ENCODE peak calls at places on chromosomes 5 and 9, in eight cellular contexts. L, P, M, Q, V, Z, D and W are unnamed samples.

GRCh38 chr5:147559725-147560124 is 49.9 kb upstream of the DPYSL3 start:
- DNase-seq in P (no peak), Z (no peak), Q (no peak), M (no peak), L (no peak), V (no peak), D (no peak), W (no peak)

GRCh38 chr9:32431940-32432555 is 47.6 kb downstream of the ACO1 start:
- DNase-seq in L (peak), Z (peak), D (peak), P (no peak), V (peak), M (peak), Q (peak), W (peak)

GRCh38 chr5:17180957-17181723 is 36.3 kb upstream of the BASP1 start:
- DNase-seq in L (peak), Z (peak), P (no peak), D (no peak), V (no peak), M (peak), Q (no peak), W (no peak)

GRCh38 chr5:44332360-44332971 is 56.8 kb downstream of the FGF10 start:
- DNase-seq in P (no peak), M (peak), L (peak), Z (peak), Q (no peak), V (no peak), D (no peak), W (no peak)

GRCh38 chr9:28267351-28267750 is 694.1 kb upstream of the C9orf72 start:
- DNase-seq in V (no peak), D (no peak), L (no peak), M (no peak), P (no peak), Z (no peak), Q (no peak), W (no peak)

GRCh38 chr5:177303925-177304391 is 359 bp downstream of the PRELID1 start:
- DNase-seq in L (no peak), Z (no peak), M (no peak), V (no peak), Q (no peak), P (no peak), D (no peak), W (no peak)

GRCh38 chr5:58056546-58056945 is 403.3 kb downstream of the PLK2 start:
- DNase-seq in M (peak), V (no peak), L (peak), Q (no peak), Z (peak), D (no peak), P (no peak), W (no peak)

GRCh38 chr5:28807230-28807629 is 1768.8 kb upstream of the CDH9 start:
- DNase-seq in M (peak), L (peak), Z (no peak), Q (no peak), D (no peak), V (no peak), P (no peak), W (no peak)

GRCh38 chr5:73215891-73216610 is 43.1 kb downstream of the TMEM174 start:
- DNase-seq in V (peak), M (peak), P (peak), L (peak), D (peak), Q (peak), Z (peak), W (no peak)

GRCh38 chr5:87951661-87952060 is 317.0 kb downstream of the TMEM161B start:
- DNase-seq in L (no peak), M (no peak), V (no peak), Z (no peak), Q (no peak), P (no peak), D (no peak), W (no peak)

GRCh38 chr9:123637596-123637939 is 281.6 kb downstream of the CRB2 start:
- DNase-seq in Q (no peak), L (peak), M (no peak), V (no peak), Z (peak), P (no peak), D (no peak), W (no peak)

GRCh38 chr9:130893250-130894101 is 3.1 kb downstream of the QRFP start:
- DNase-seq in V (no peak), D (peak), Z (no peak), L (no peak), Q (peak), M (no peak), P (no peak), W (peak)

GRCh38 chr5:37657046-37657445 is 182.8 kb downstream of the GDNF start:
- DNase-seq in P (no peak), D (no peak), Z (no peak), L (no peak), M (no peak), V (no peak), Q (no peak), W (no peak)

GRCh38 chr9:128805661-128806060 is 12.6 kb upstream of the ENDOG start:
- DNase-seq in V (no peak), L (no peak), Z (no peak), Q (no peak), D (no peak), M (no peak), P (no peak), W (no peak)

GRCh38 chr5:68440255-68440654 is 224.7 kb downstream of the PIK3R1 start:
- DNase-seq in D (no peak), M (no peak), V (no peak), Z (no peak), Q (no peak), P (no peak), L (no peak), W (no peak)

GRCh38 chr9:22084336-22085035 is 75.4 kb upstream of the CDKN2B start:
- DNase-seq in Q (no peak), M (peak), D (no peak), L (peak), Z (peak), V (no peak), P (no peak), W (no peak)

DNA sequence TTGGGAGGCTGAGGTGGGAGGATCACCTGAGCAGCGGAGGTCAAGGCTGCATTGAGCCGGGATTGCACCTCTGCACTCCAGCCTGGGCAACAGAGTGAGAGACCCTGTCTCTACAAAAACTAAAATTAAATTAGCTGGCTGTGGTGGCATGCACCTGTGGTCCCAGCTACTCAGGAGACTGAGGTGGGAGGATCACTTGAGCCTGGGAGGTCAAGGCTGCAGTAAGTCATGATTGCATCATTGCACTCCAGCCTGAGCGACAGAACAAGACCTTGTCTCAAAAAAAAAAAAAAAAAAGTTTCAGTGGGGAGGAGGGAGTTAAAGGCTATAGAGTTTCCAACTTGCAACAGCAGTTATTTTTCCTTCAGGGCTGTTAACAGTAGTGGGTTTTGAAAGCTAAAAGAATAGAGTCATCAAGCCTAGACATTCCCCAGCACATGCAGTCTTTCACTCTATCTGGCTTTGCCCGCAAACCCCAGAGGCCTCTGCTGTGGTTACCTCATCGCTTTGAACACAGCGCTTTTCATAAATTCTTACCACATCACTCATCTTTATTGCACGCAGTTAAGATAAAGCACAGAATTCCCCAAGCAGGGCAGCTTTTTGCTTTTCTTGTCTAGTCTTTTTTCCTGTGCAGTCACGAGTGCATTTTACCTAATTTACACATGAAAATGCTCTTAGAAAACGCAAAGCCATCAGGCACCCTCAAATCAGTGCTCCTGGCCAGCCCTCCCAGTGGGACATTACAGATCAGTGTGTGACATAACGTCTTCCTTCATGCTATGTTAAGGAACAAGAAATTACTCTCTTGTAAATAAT is 8.7 kb upstream of the SLC2A8 start:
- DNase-seq in D (peak), M (peak), Z (peak), P (no peak), V (peak), L (peak), Q (peak), W (no peak)
- H3K27ac ChIP-seq in D (no peak), M (no peak), Z (peak), P (peak), V (no peak), L (peak), Q (peak), W (peak)

GRCh38 chr5:149130932-149131273 is 10.4 kb upstream of the ABLIM3 start:
- DNase-seq in Z (no peak), L (no peak), M (no peak), P (no peak), Q (no peak), D (no peak), V (no peak), W (no peak)

GRCh38 chr5:149129181-149129580 is 12.1 kb upstream of the ABLIM3 start:
- DNase-seq in Z (peak), V (no peak), M (peak), Q (no peak), P (no peak), L (no peak), D (no peak), W (no peak)

GRCh38 chr5:149132474-149132873 is 8.8 kb upstream of the ABLIM3 start:
- DNase-seq in P (no peak), V (no peak), Q (no peak), D (no peak), M (no peak), Z (peak), L (no peak), W (no peak)

GRCh38 chr5:149128023-149128875 is 13.0 kb upstream of the ABLIM3 start:
- DNase-seq in L (peak), D (peak), P (no peak), Q (no peak), M (no peak), V (no peak), Z (peak), W (peak)

GRCh38 chr5:149130121-149130931 is 11.0 kb upstream of the ABLIM3 start:
- DNase-seq in P (no peak), V (no peak), M (peak), Z (peak), D (no peak), Q (no peak), L (no peak), W (no peak)
- H3K27ac ChIP-seq in P (no peak), V (no peak), M (no peak), Z (no peak), D (peak), Q (no peak), L (no peak), W (no peak)

GRCh38 chr9:136717399-136717798 is 5.0 kb downstream of the DIPK1B start:
- DNase-seq in D (no peak), Z (no peak), L (no peak), V (no peak), P (no peak), M (no peak), Q (no peak), W (no peak)

GRCh38 chr9:136720251-136720886 is 8.0 kb downstream of the DIPK1B start:
- DNase-seq in V (no peak), D (peak), Z (no peak), M (no peak), L (no peak), P (no peak), Q (no peak), W (no peak)

GRCh38 chr9:136720887-136721338 is 8.5 kb downstream of the DIPK1B start:
- DNase-seq in Q (no peak), V (no peak), P (no peak), L (no peak), D (no peak), M (no peak), Z (no peak), W (no peak)

GRCh38 chr9:136718463-136719211 is 6.3 kb downstream of the DIPK1B start:
- DNase-seq in L (no peak), D (no peak), P (no peak), M (no peak), Q (no peak), Z (no peak), V (no peak), W (no peak)

DNA sequence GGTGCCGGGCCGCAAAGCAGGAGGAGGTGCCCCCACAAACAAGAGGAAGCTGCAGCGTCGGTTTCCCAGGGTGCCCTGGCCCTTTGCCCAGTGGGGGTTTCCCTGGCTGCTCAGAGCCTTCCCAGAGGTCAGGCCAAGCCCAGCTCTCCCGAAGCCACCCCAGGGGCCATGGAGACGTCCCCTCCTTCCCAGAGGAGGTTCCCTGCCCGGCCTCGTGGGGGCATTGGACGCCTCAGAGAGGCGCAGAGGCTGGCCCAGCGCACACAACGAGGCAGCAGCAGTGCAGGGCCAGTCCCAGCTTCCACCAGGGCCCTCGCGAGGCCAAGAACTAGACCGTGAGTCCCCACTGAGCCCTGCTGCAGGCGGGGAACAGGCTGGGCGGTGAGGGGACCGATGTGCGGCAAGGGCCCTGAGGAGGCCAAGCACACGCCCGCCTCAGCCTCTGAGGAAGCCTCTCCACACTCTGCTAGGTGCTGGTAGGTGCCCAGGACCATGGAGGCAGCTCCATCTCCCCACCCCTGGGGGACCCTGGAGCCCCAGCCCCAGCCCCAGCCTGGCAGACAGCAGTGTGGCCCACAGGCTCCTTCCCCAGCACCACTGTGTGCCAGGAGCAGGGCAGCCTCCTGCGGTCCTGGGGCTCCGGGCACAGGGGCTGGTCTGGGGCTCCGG is 7.0 kb downstream of the DIPK1B start:
- DNase-seq in Z (no peak), V (no peak), D (no peak), L (no peak), Q (no peak), P (no peak), M (no peak), W (no peak)
- H3K27ac ChIP-seq in Z (no peak), V (no peak), D (no peak), L (no peak), Q (no peak), P (no peak), M (no peak), W (no peak)

GRCh38 chr5:132476853-132477729 is 13.5 kb downstream of the IRF1 start:
- DNase-seq in P (no peak), M (no peak), D (no peak), L (no peak), Q (peak), Z (no peak), V (no peak), W (no peak)
- H3K27ac ChIP-seq in P (no peak), M (no peak), D (peak), L (no peak), Q (peak), Z (no peak), V (peak), W (no peak)

DNA sequence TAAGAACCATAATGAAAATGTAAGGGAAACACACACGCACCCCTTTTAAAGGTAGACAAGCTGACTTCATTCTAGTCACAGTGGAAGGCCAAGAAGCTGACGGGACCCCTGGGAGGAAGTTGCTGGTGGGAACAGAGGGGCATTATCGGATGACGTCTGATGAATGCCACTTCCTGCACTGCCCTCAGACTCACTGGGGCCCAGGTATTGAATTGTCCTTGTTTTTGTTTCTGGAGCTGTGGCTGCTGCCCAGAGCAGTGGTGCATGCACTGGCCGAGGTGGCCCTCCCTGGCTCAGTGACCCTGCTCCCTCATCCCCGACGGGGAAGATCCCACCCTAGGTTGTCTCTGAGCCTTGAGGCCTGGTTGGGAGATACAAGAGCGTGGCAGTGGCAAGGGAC is 15.3 kb upstream of the RPL26L1 start:
- DNase-seq in M (no peak), L (no peak), P (no peak), V (no peak), Z (no peak), D (no peak), Q (peak), W (no peak)
- H3K27ac ChIP-seq in M (no peak), L (peak), P (no peak), V (no peak), Z (peak), D (peak), Q (no peak), W (no peak)